ENCODE peak calls at places on chromosomes 12 and 14, in five cellular contexts. One of them, this sample, is unnamed.

GRCh38 chr14:93011650-93012317 is 88.8 kb downstream of the CHGA start:
- DNase-seq in ureter: no peak
- DNase-seq in tibial artery: no peak
- DNase-seq in activated T-helper 2 cell treated with anti-CD3 and anti-CD28 coated beads, Interferon-gamma antibody, Interleukin-2, Interleukin-4, amounts not matched to agents 10 μg/mL and 5 μg/mL and 100 μg/mL, durations not matched to agents 14 hours and 24 hours and 36 hours: no peak
- DNase-seq in LHCN-M2: no peak
- DNase-seq in this sample: peak

GRCh38 chr14:31969841-31970240 is 107.3 kb upstream of the ARHGAP5 start:
- DNase-seq in ureter: no peak
- DNase-seq in tibial artery: no peak
- DNase-seq in activated T-helper 2 cell treated with anti-CD3 and anti-CD28 coated beads, Interferon-gamma antibody, Interleukin-2, Interleukin-4, amounts not matched to agents 10 μg/mL and 5 μg/mL and 100 μg/mL, durations not matched to agents 14 hours and 24 hours and 36 hours: no peak
- DNase-seq in LHCN-M2: no peak
- DNase-seq in this sample: no peak

GRCh38 chr14:104708606-104709268 is 15.3 kb upstream of the ADSS1 start:
- DNase-seq in ureter: no peak
- DNase-seq in tibial artery: peak
- DNase-seq in activated T-helper 2 cell treated with anti-CD3 and anti-CD28 coated beads, Interferon-gamma antibody, Interleukin-2, Interleukin-4, amounts not matched to agents 10 μg/mL and 5 μg/mL and 100 μg/mL, durations not matched to agents 14 hours and 24 hours and 36 hours: peak
- DNase-seq in LHCN-M2: peak
- DNase-seq in this sample: peak

GRCh38 chr14:104419865-104420458 is 159.6 kb upstream of the C14orf180 start:
- DNase-seq in ureter: no peak
- DNase-seq in tibial artery: no peak
- DNase-seq in activated T-helper 2 cell treated with anti-CD3 and anti-CD28 coated beads, Interferon-gamma antibody, Interleukin-2, Interleukin-4, amounts not matched to agents 10 μg/mL and 5 μg/mL and 100 μg/mL, durations not matched to agents 14 hours and 24 hours and 36 hours: no peak
- DNase-seq in LHCN-M2: no peak
- DNase-seq in this sample: no peak

GRCh38 chr14:58873228-58873953 is 235.6 kb downstream of the DACT1 start:
- DNase-seq in ureter: no peak
- DNase-seq in tibial artery: no peak
- DNase-seq in activated T-helper 2 cell treated with anti-CD3 and anti-CD28 coated beads, Interferon-gamma antibody, Interleukin-2, Interleukin-4, amounts not matched to agents 10 μg/mL and 5 μg/mL and 100 μg/mL, durations not matched to agents 14 hours and 24 hours and 36 hours: no peak
- DNase-seq in LHCN-M2: no peak
- DNase-seq in this sample: no peak

GRCh38 chr12:13606290-13606689 is 375.1 kb downstream of the GRIN2B start:
- DNase-seq in ureter: no peak
- DNase-seq in tibial artery: no peak
- DNase-seq in activated T-helper 2 cell treated with anti-CD3 and anti-CD28 coated beads, Interferon-gamma antibody, Interleukin-2, Interleukin-4, amounts not matched to agents 10 μg/mL and 5 μg/mL and 100 μg/mL, durations not matched to agents 14 hours and 24 hours and 36 hours: no peak
- DNase-seq in LHCN-M2: no peak
- DNase-seq in this sample: no peak

GRCh38 chr14:67167420-67168109 is 21.7 kb upstream of the GARIN2 start:
- DNase-seq in ureter: no peak
- DNase-seq in tibial artery: no peak
- DNase-seq in activated T-helper 2 cell treated with anti-CD3 and anti-CD28 coated beads, Interferon-gamma antibody, Interleukin-2, Interleukin-4, amounts not matched to agents 10 μg/mL and 5 μg/mL and 100 μg/mL, durations not matched to agents 14 hours and 24 hours and 36 hours: no peak
- DNase-seq in LHCN-M2: peak
- DNase-seq in this sample: no peak

GRCh38 chr12:69502342-69503081 is 32.3 kb downstream of the FRS2 start:
- DNase-seq in ureter: no peak
- DNase-seq in tibial artery: no peak
- DNase-seq in activated T-helper 2 cell treated with anti-CD3 and anti-CD28 coated beads, Interferon-gamma antibody, Interleukin-2, Interleukin-4, amounts not matched to agents 10 μg/mL and 5 μg/mL and 100 μg/mL, durations not matched to agents 14 hours and 24 hours and 36 hours: no peak
- DNase-seq in LHCN-M2: peak
- DNase-seq in this sample: no peak

GRCh38 chr12:93684716-93685115 is 7.5 kb downstream of the CRADD start:
- DNase-seq in ureter: no peak
- DNase-seq in tibial artery: no peak
- DNase-seq in activated T-helper 2 cell treated with anti-CD3 and anti-CD28 coated beads, Interferon-gamma antibody, Interleukin-2, Interleukin-4, amounts not matched to agents 10 μg/mL and 5 μg/mL and 100 μg/mL, durations not matched to agents 14 hours and 24 hours and 36 hours: no peak
- DNase-seq in LHCN-M2: no peak
- DNase-seq in this sample: no peak

GRCh38 chr12:52867152-52867551 is 18.4 kb upstream of the KRT78 start:
- DNase-seq in ureter: no peak
- DNase-seq in tibial artery: no peak
- DNase-seq in activated T-helper 2 cell treated with anti-CD3 and anti-CD28 coated beads, Interferon-gamma antibody, Interleukin-2, Interleukin-4, amounts not matched to agents 10 μg/mL and 5 μg/mL and 100 μg/mL, durations not matched to agents 14 hours and 24 hours and 36 hours: no peak
- DNase-seq in LHCN-M2: no peak
- DNase-seq in this sample: no peak

GRCh38 chr12:131222271-131223139 is 268.8 kb downstream of the ADGRD1 start:
- DNase-seq in ureter: no peak
- DNase-seq in tibial artery: no peak
- DNase-seq in activated T-helper 2 cell treated with anti-CD3 and anti-CD28 coated beads, Interferon-gamma antibody, Interleukin-2, Interleukin-4, amounts not matched to agents 10 μg/mL and 5 μg/mL and 100 μg/mL, durations not matched to agents 14 hours and 24 hours and 36 hours: no peak
- DNase-seq in LHCN-M2: no peak
- DNase-seq in this sample: no peak

GRCh38 chr14:67311868-67312267 is 47.7 kb downstream of the ATP6V1D start:
- DNase-seq in ureter: no peak
- DNase-seq in tibial artery: no peak
- DNase-seq in activated T-helper 2 cell treated with anti-CD3 and anti-CD28 coated beads, Interferon-gamma antibody, Interleukin-2, Interleukin-4, amounts not matched to agents 10 μg/mL and 5 μg/mL and 100 μg/mL, durations not matched to agents 14 hours and 24 hours and 36 hours: no peak
- DNase-seq in LHCN-M2: no peak
- DNase-seq in this sample: no peak

This sample was measured in cerebellum.